ENCODE peak calls at places on chromosomes 1 and 21, in eight cellular contexts. K is AG10803, H is fibroblast of the aortic adventitia, G is brain microvascular endothelial cell, X is thyroid gland, S is epithelial cell of esophagus, I is kidney epithelial cell, Z is OCI-LY7. D is an unnamed sample.

GRCh38 chr1:68049941-68050878 is at the start of gene DIRAS3:
- DNase-seq in S (peak; percentile 39), X (peak; percentile 24), G (peak; percentile 59), I (no peak), H (peak; percentile 52), Z (no peak), K (peak; percentile 46), D (no peak)

GRCh38 chr1:62082456-62083363 is 111.9 kb upstream of the L1TD1 start:
- DNase-seq in G (peak; percentile 55), I (peak; percentile 5), Z (peak; percentile 38), H (peak; percentile 60), S (peak; percentile 51), K (peak; percentile 46), X (peak; percentile 16), D (peak; percentile 58)

GRCh38 chr21:42523941-42524340 is 10.3 kb downstream of the SLC37A1 start:
- DNase-seq in I (no peak), K (no peak), Z (no peak), H (no peak), X (no peak), G (no peak), S (no peak), D (no peak)

GRCh38 chr1:224082146-224082545 is 31.8 kb upstream of the FBXO28 start:
- DNase-seq in K (peak; percentile 73), G (peak; percentile 17), Z (no peak), X (no peak), I (peak; percentile 65), H (no peak), S (no peak), D (no peak)

GRCh38 chr1:18953656-18954259 is 2.7 kb downstream of the IFFO2 start:
- DNase-seq in K (no peak), Z (no peak), G (no peak), I (no peak), X (peak; percentile 47), S (peak; percentile 93), H (no peak), D (no peak)

GRCh38 chr1:172585348-172585747 is 52.4 kb downstream of the SUCO start:
- DNase-seq in K (peak; percentile 51), I (no peak), G (no peak), S (peak; percentile 73), H (peak; percentile 80), Z (no peak), X (no peak), D (no peak)

GRCh38 chr1:24901791-24902470 is 28.1 kb downstream of the RUNX3 start:
- DNase-seq in I (no peak), Z (no peak), G (no peak), X (no peak), H (no peak), S (no peak), K (no peak), D (peak; percentile 43)

GRCh38 chr1:58443986-58444603 is 102.4 kb downstream of the OMA1 start:
- DNase-seq in H (no peak), G (no peak), Z (no peak), X (no peak), K (peak; percentile 79), S (no peak), I (no peak), D (no peak)

GRCh38 chr1:85976806-85977205 is 179.8 kb downstream of the COL24A1 start:
- DNase-seq in S (no peak), Z (no peak), G (no peak), I (no peak), X (no peak), K (no peak), H (no peak), D (no peak)

GRCh38 chr1:203796223-203796747 is 862 bp downstream of the ZBED6 start:
- DNase-seq in S (peak; percentile 36), H (peak; percentile 35), X (no peak), G (peak; percentile 12), I (no peak), Z (no peak), K (peak; percentile 31), D (peak; percentile 26)

GRCh38 chr1:19597463-19598309 is 46.4 kb upstream of the NBL1 start:
- DNase-seq in K (peak; percentile 29), S (peak; percentile 44), G (peak; percentile 6), Z (no peak), X (no peak), I (no peak), H (peak; percentile 58), D (no peak)

GRCh38 chr1:27102707-27103468 is 52.0 kb downstream of the SLC9A1 start:
- DNase-seq in X (peak; percentile 67), S (peak; percentile 59), H (peak; percentile 57), I (no peak), Z (peak; percentile 70), G (peak; percentile 54), K (peak; percentile 43), D (peak; percentile 88)

GRCh38 chr21:43696214-43696613 is 22.7 kb upstream of the PDXK start:
- DNase-seq in G (no peak), S (no peak), K (no peak), H (no peak), Z (no peak), I (no peak), X (no peak), D (no peak)

GRCh38 chr1:14259191-14259757 is 339.2 kb upstream of the KAZN start:
- DNase-seq in Z (no peak), I (no peak), H (peak; percentile 74), G (no peak), S (no peak), K (peak; percentile 26), X (peak; percentile 26), D (no peak)

GRCh38 chr21:44450999-44451398 is 4.3 kb upstream of the LRRC3 start:
- DNase-seq in Z (no peak), S (no peak), X (no peak), I (no peak), G (no peak), H (no peak), K (no peak), D (no peak)

GRCh38 chr1:85065550-85065949 is 17.2 kb upstream of the MCOLN3 start:
- DNase-seq in X (no peak), G (no peak), K (no peak), S (no peak), I (no peak), H (no peak), Z (no peak), D (no peak)

GRCh38 chr1:183620311-183620710 is 15.3 kb downstream of the ARPC5 start:
- DNase-seq in G (no peak), Z (no peak), H (no peak), S (peak; percentile 63), X (no peak), I (no peak), K (no peak), D (no peak)

GRCh38 chr1:209743145-209743482 is 12.7 kb upstream of the TRAF3IP3 start:
- DNase-seq in H (peak; percentile 93), S (no peak), K (peak; percentile 56), X (peak; percentile 20), I (no peak), G (peak; percentile 74), Z (no peak), D (no peak)

GRCh38 chr1:88169939-88170338 is 514.1 kb upstream of the PKN2 start:
- DNase-seq in Z (no peak), I (no peak), G (no peak), S (no peak), H (no peak), X (no peak), K (no peak), D (no peak)

DNA sequence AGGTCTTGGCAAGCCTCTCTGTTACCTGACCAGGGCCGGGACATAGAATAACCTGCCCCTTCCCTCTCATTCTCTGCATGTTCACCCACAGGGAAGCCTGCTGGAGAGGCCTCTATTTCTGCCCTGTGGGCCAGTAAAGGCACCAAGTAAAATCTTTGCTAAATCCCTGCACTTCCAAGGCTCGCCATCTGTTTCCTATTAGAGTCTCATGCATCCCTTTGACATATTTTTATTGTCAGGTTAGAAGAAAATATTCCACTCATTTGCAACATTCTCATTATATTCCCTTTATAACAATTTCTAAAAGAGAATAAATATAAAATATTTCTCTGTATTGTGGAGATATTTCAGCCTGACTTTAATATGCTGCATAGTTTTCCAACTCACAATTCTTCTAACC is 340.4 kb upstream of the VAMP3 start:
- DNase-seq in Z (no peak), I (no peak), K (peak; percentile 68), G (no peak), H (peak; percentile 2), X (no peak), S (no peak), D (no peak)
- TF ChIP-seq CTCF in Z (no peak), I (no peak), K (no peak), G (no peak), H (no peak), X (no peak), S (no peak), D (no peak)

GRCh38 chr1:53595906-53596305 is 136.7 kb downstream of the DMRTB1 start:
- DNase-seq in K (no peak), S (no peak), X (no peak), G (no peak), Z (no peak), I (no peak), H (no peak), D (no peak)

GRCh38 chr1:53592521-53592982 is 133.4 kb downstream of the DMRTB1 start:
- DNase-seq in H (peak; percentile 63), G (peak; percentile 33), K (peak; percentile 67), Z (peak; percentile 5), I (no peak), X (peak; percentile 89), S (peak; percentile 36), D (no peak)

GRCh38 chr1:53592985-53593757 is 134.0 kb downstream of the DMRTB1 start:
- DNase-seq in S (no peak), X (no peak), G (no peak), K (no peak), Z (no peak), I (no peak), H (no peak), D (no peak)

GRCh38 chr1:53593758-53594380 is 134.7 kb downstream of the DMRTB1 start:
- DNase-seq in G (no peak), S (peak; percentile 50), X (peak; percentile 52), K (no peak), Z (no peak), I (no peak), H (no peak), D (no peak)

GRCh38 chr1:53594391-53595180 is 135.4 kb downstream of the DMRTB1 start:
- DNase-seq in H (no peak), S (no peak), X (no peak), G (no peak), K (no peak), Z (no peak), I (no peak), D (no peak)
- TF ChIP-seq CTCF in H (no peak), S (no peak), X (no peak), G (no peak), K (no peak), Z (no peak), I (no peak), D (no peak)

GRCh38 chr1:41423511-41424191 is 60.8 kb downstream of the EDN2 start:
- DNase-seq in S (no peak), X (peak; percentile 13), Z (no peak), I (no peak), G (no peak), K (no peak), H (no peak), D (no peak)
- TF ChIP-seq CTCF in S (peak; percentile 15), X (peak; percentile 13), Z (peak; percentile 43), I (peak; percentile 58), G (peak; percentile 40), K (peak; percentile 10), H (no peak), D (peak; percentile 23)

DNA sequence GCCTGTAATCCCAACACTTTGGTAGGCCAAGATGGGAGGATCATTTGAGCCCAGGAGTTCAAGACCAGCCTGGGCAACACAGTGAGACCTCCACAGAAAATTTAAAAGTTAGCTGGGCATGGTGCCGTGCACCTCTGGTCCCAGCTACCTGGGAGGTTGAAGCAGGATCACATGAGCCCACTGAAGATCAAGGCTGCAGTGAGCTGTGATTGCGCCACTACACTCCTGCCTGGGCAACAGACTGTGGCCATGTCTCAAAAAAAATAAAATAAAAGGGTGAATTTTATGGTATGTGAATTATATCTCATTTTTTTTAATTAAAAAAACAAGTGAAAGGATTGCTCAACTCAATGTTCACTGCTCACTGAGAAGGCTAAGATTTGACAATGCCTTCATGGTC is 8.7 kb downstream of the ARID4B start:
- DNase-seq in X (peak; percentile 24), G (no peak), H (no peak), S (no peak), I (no peak), K (no peak), Z (no peak), D (no peak)
- TF ChIP-seq CTCF in X (no peak), G (no peak), H (no peak), S (no peak), I (no peak), K (no peak), Z (no peak), D (no peak)

D was measured in GM13976.